ENCODE peak calls at places on chromosomes 5 and 9, in ten cellular contexts. U is DMS53, J is GDM1, K is psoas muscle, C is NCI-H345, W is Panc1, N is IMR-90, T is progenitor cell of endocrine pancreas, L is substantia nigra, R is NCI-H2081. M is an unnamed sample.

GRCh38 chr5:159310492-159310891 is 19.8 kb downstream of the IL12B start:
- DNase-seq in W (no peak), T (peak; percentile 13), N (no peak), C (peak; percentile 21), U (peak; percentile 87), L (no peak), K (no peak), R (peak; percentile 65), J (no peak), M (no peak)

GRCh38 chr9:18437315-18438200 is 36.4 kb upstream of the ADAMTSL1 start:
- DNase-seq in U (no peak), R (no peak), W (no peak), C (no peak), K (peak; percentile 18), T (no peak), N (peak; percentile 65), J (no peak), L (no peak), M (no peak)

GRCh38 chr9:131630206-131630831 is 85.0 kb downstream of the PRRT1B start:
- DNase-seq in R (no peak), T (no peak), L (no peak), K (no peak), N (no peak), C (no peak), J (no peak), U (no peak), W (no peak), M (no peak)

GRCh38 chr9:89172398-89172797 is 6.2 kb downstream of the SHC3 start:
- DNase-seq in U (no peak), J (no peak), C (no peak), W (no peak), T (no peak), K (no peak), L (no peak), N (no peak), R (no peak), M (no peak)

GRCh38 chr5:17295671-17296070 is 78.2 kb downstream of the BASP1 start:
- DNase-seq in C (no peak), U (no peak), R (no peak), L (no peak), N (no peak), T (no peak), K (no peak), J (no peak), W (no peak), M (no peak)

GRCh38 chr5:176415240-176416122 is 858 bp downstream of the CLTB start:
- DNase-seq in T (no peak), L (no peak), J (no peak), U (peak; percentile 69), K (peak; percentile 64), N (peak; percentile 49), C (no peak), W (no peak), R (peak; percentile 20), M (peak; percentile 89)

GRCh38 chr5:80215523-80215922 is 40.3 kb downstream of the SERINC5 start:
- DNase-seq in J (no peak), C (no peak), K (no peak), W (no peak), N (no peak), U (no peak), L (no peak), T (no peak), R (no peak), M (no peak)

GRCh38 chr5:154482528-154483449 is 4.8 kb upstream of the HAND1 start:
- DNase-seq in C (no peak), R (no peak), J (no peak), T (no peak), K (no peak), U (no peak), W (no peak), N (no peak), L (no peak), M (no peak)

GRCh38 chr5:139828207-139828895 is 32.7 kb downstream of the PSD2 start:
- DNase-seq in U (no peak), T (no peak), J (no peak), W (no peak), K (no peak), R (no peak), L (peak; percentile 52), C (no peak), N (no peak), M (no peak)

M was measured in AG08396.